ENCODE peak calls at places on chromosome 18, in four cellular contexts. One of them, this sample, is unnamed.

GRCh38 chr18:8706981-8707940 is 1.9 kb downstream of the MTCL1 start:
- DNase-seq in AG04449: no peak
- DNase-seq in T-helper 9 cell: no peak
- DNase-seq in uterus: peak
- DNase-seq in this sample: no peak

GRCh38 chr18:60485207-60485606 is 112.6 kb upstream of the MC4R start:
- DNase-seq in uterus: no peak
- DNase-seq in T-helper 9 cell: no peak
- DNase-seq in AG04449: peak
- DNase-seq in this sample: no peak

GRCh38 chr18:75474332-75474731 is 46.8 kb upstream of the SMIM21 start:
- DNase-seq in uterus: no peak
- DNase-seq in T-helper 9 cell: no peak
- DNase-seq in AG04449: no peak
- DNase-seq in this sample: no peak

GRCh38 chr18:12860530-12860929 is 23.5 kb downstream of the PTPN2 start:
- DNase-seq in AG04449: no peak
- DNase-seq in uterus: no peak
- DNase-seq in T-helper 9 cell: no peak
- DNase-seq in this sample: no peak

GRCh38 chr18:24482826-24483225 is 22.4 kb downstream of the HRH4 start:
- DNase-seq in uterus: no peak
- DNase-seq in T-helper 9 cell: no peak
- DNase-seq in AG04449: no peak
- DNase-seq in this sample: no peak

GRCh38 chr18:13218376-13219011 is at the start of gene LDLRAD4:
- DNase-seq in uterus: peak
- DNase-seq in T-helper 9 cell: peak
- DNase-seq in AG04449: no peak
- DNase-seq in this sample: peak

GRCh38 chr18:9029131-9029530 is 73.4 kb upstream of the NDUFV2 start:
- DNase-seq in uterus: no peak
- DNase-seq in T-helper 9 cell: no peak
- DNase-seq in AG04449: no peak
- DNase-seq in this sample: no peak

GRCh38 chr18:70380915-70381896 is 92.4 kb downstream of the SOCS6 start:
- DNase-seq in uterus: no peak
- DNase-seq in T-helper 9 cell: no peak
- DNase-seq in AG04449: no peak
- DNase-seq in this sample: no peak

GRCh38 chr18:45841060-45841764 is 15.7 kb downstream of the SIGLEC15 start:
- DNase-seq in uterus: no peak
- DNase-seq in T-helper 9 cell: no peak
- DNase-seq in AG04449: no peak
- DNase-seq in this sample: no peak

GRCh38 chr18:46386788-46387187 is 270.2 kb downstream of the LOXHD1 start:
- DNase-seq in AG04449: no peak
- DNase-seq in uterus: no peak
- DNase-seq in T-helper 9 cell: no peak
- DNase-seq in this sample: no peak

GRCh38 chr18:57806891-57807280 is 3.8 kb upstream of the ATP8B1 start:
- DNase-seq in T-helper 9 cell: no peak
- DNase-seq in AG04449: no peak
- DNase-seq in uterus: no peak
- DNase-seq in this sample: peak

GRCh38 chr18:63314991-63315662 is 4.4 kb downstream of the BCL2 start:
- DNase-seq in T-helper 9 cell: no peak
- DNase-seq in uterus: no peak
- DNase-seq in AG04449: no peak
- DNase-seq in this sample: no peak

GRCh38 chr18:58867281-58867961 is 2.7 kb downstream of the ZNF532 start:
- DNase-seq in uterus: no peak
- DNase-seq in AG04449: no peak
- DNase-seq in T-helper 9 cell: no peak
- DNase-seq in this sample: no peak

GRCh38 chr18:9688036-9688741 is 19.9 kb upstream of the RAB31 start:
- DNase-seq in uterus: no peak
- DNase-seq in T-helper 9 cell: no peak
- DNase-seq in AG04449: no peak
- DNase-seq in this sample: no peak

GRCh38 chr18:31042391-31043181 is at the start of gene DSC3:
- DNase-seq in T-helper 9 cell: no peak
- DNase-seq in AG04449: no peak
- DNase-seq in uterus: no peak
- DNase-seq in this sample: no peak

GRCh38 chr18:72652990-72653593 is 109.0 kb upstream of the CBLN2 start:
- DNase-seq in AG04449: no peak
- DNase-seq in uterus: no peak
- DNase-seq in T-helper 9 cell: no peak
- DNase-seq in this sample: no peak

GRCh38 chr18:75210274-75211001 is at the start of gene TSHZ1:
- DNase-seq in AG04449: peak
- DNase-seq in T-helper 9 cell: peak
- DNase-seq in uterus: peak
- DNase-seq in this sample: peak

This sample was measured in adrenal gland.